ENCODE peak calls at places on chromosomes 2 and 18, in seven cellular contexts. One of them, this sample, is unnamed.

GRCh38 chr2:203675086-203675485 is 31.4 kb upstream of the CD28 start:
- DNase-seq in BJ: no peak
- DNase-seq in glutamatergic neuron: no peak
- DNase-seq in endothelial cell: no peak
- DNase-seq in mesothelial cell of epicardium: no peak
- DNase-seq in astrocyte of the spinal cord: peak
- DNase-seq in IMR-90: peak
- DNase-seq in this sample: no peak

GRCh38 chr2:239429473-239430350 is 28.9 kb upstream of the HDAC4 start:
- DNase-seq in BJ: no peak
- DNase-seq in glutamatergic neuron: no peak
- DNase-seq in endothelial cell: no peak
- DNase-seq in mesothelial cell of epicardium: no peak
- DNase-seq in astrocyte of the spinal cord: no peak
- DNase-seq in IMR-90: peak
- DNase-seq in this sample: no peak

GRCh38 chr2:95267458-95268207 is 6.6 kb upstream of the PROM2 start:
- DNase-seq in BJ: no peak
- DNase-seq in glutamatergic neuron: no peak
- DNase-seq in endothelial cell: no peak
- DNase-seq in mesothelial cell of epicardium: no peak
- DNase-seq in astrocyte of the spinal cord: peak
- DNase-seq in IMR-90: peak
- DNase-seq in this sample: no peak

GRCh38 chr2:173048901-173049661 is 26.6 kb upstream of the MAP3K20 start:
- DNase-seq in BJ: peak
- DNase-seq in glutamatergic neuron: no peak
- DNase-seq in endothelial cell: no peak
- DNase-seq in mesothelial cell of epicardium: no peak
- DNase-seq in astrocyte of the spinal cord: peak
- DNase-seq in IMR-90: peak
- DNase-seq in this sample: peak

GRCh38 chr2:73766994-73767393 is 12.9 kb downstream of the DUSP11 start:
- DNase-seq in BJ: no peak
- DNase-seq in glutamatergic neuron: no peak
- DNase-seq in endothelial cell: no peak
- DNase-seq in mesothelial cell of epicardium: no peak
- DNase-seq in astrocyte of the spinal cord: no peak
- DNase-seq in IMR-90: no peak
- DNase-seq in this sample: no peak

GRCh38 chr2:240733803-240734495 is 42.3 kb downstream of the AQP12A start:
- DNase-seq in BJ: no peak
- DNase-seq in glutamatergic neuron: no peak
- DNase-seq in endothelial cell: peak
- DNase-seq in mesothelial cell of epicardium: no peak
- DNase-seq in astrocyte of the spinal cord: no peak
- DNase-seq in IMR-90: no peak
- DNase-seq in this sample: no peak

GRCh38 chr2:176101216-176101845 is 1.7 kb downstream of the HOXD12 start:
- DNase-seq in BJ: no peak
- DNase-seq in glutamatergic neuron: no peak
- DNase-seq in endothelial cell: no peak
- DNase-seq in mesothelial cell of epicardium: no peak
- DNase-seq in astrocyte of the spinal cord: no peak
- DNase-seq in IMR-90: no peak
- DNase-seq in this sample: no peak

GRCh38 chr2:196697825-196698224 is 58.3 kb downstream of the CCDC150 start:
- DNase-seq in BJ: no peak
- DNase-seq in glutamatergic neuron: no peak
- DNase-seq in endothelial cell: no peak
- DNase-seq in mesothelial cell of epicardium: no peak
- DNase-seq in astrocyte of the spinal cord: no peak
- DNase-seq in IMR-90: no peak
- DNase-seq in this sample: no peak

GRCh38 chr2:187138240-187138639 is 289.3 kb upstream of the ZSWIM2 start:
- DNase-seq in BJ: no peak
- DNase-seq in glutamatergic neuron: peak
- DNase-seq in endothelial cell: peak
- DNase-seq in mesothelial cell of epicardium: no peak
- DNase-seq in astrocyte of the spinal cord: peak
- DNase-seq in IMR-90: peak
- DNase-seq in this sample: peak

GRCh38 chr2:172280820-172281454 is 146.4 kb upstream of the ITGA6 start:
- DNase-seq in BJ: no peak
- DNase-seq in glutamatergic neuron: no peak
- DNase-seq in endothelial cell: no peak
- DNase-seq in mesothelial cell of epicardium: no peak
- DNase-seq in astrocyte of the spinal cord: no peak
- DNase-seq in IMR-90: no peak
- DNase-seq in this sample: no peak

GRCh38 chr18:79626905-79627749 is 52.5 kb upstream of the CTDP1 start:
- DNase-seq in BJ: no peak
- DNase-seq in glutamatergic neuron: no peak
- DNase-seq in endothelial cell: no peak
- DNase-seq in mesothelial cell of epicardium: no peak
- DNase-seq in astrocyte of the spinal cord: no peak
- DNase-seq in IMR-90: no peak
- DNase-seq in this sample: no peak

GRCh38 chr2:230824406-230824978 is 40.2 kb upstream of the ITM2C start:
- DNase-seq in BJ: no peak
- DNase-seq in glutamatergic neuron: peak
- DNase-seq in endothelial cell: peak
- DNase-seq in mesothelial cell of epicardium: no peak
- DNase-seq in astrocyte of the spinal cord: peak
- DNase-seq in IMR-90: peak
- DNase-seq in this sample: peak

GRCh38 chr2:238267341-238267710 is 21.1 kb downstream of the PER2 start:
- DNase-seq in BJ: no peak
- DNase-seq in glutamatergic neuron: no peak
- DNase-seq in endothelial cell: no peak
- DNase-seq in mesothelial cell of epicardium: no peak
- DNase-seq in astrocyte of the spinal cord: no peak
- DNase-seq in IMR-90: peak
- DNase-seq in this sample: no peak

GRCh38 chr18:77339623-77340022 is 90.0 kb downstream of the GALR1 start:
- DNase-seq in BJ: no peak
- DNase-seq in glutamatergic neuron: no peak
- DNase-seq in endothelial cell: no peak
- DNase-seq in mesothelial cell of epicardium: no peak
- DNase-seq in astrocyte of the spinal cord: no peak
- DNase-seq in IMR-90: no peak
- DNase-seq in this sample: no peak

GRCh38 chr2:55364189-55365055 is 55.2 kb downstream of the CCDC88A start:
- DNase-seq in BJ: peak
- DNase-seq in glutamatergic neuron: no peak
- DNase-seq in endothelial cell: no peak
- DNase-seq in mesothelial cell of epicardium: no peak
- DNase-seq in astrocyte of the spinal cord: peak
- DNase-seq in IMR-90: peak
- DNase-seq in this sample: peak

GRCh38 chr2:128536925-128537620 is 218.4 kb upstream of the HS6ST1 start:
- DNase-seq in BJ: peak
- DNase-seq in glutamatergic neuron: no peak
- DNase-seq in endothelial cell: no peak
- DNase-seq in mesothelial cell of epicardium: no peak
- DNase-seq in astrocyte of the spinal cord: peak
- DNase-seq in IMR-90: peak
- DNase-seq in this sample: peak

GRCh38 chr2:149098722-149099121 is 60.2 kb downstream of the LYPD6B start:
- DNase-seq in BJ: peak
- DNase-seq in glutamatergic neuron: no peak
- DNase-seq in endothelial cell: no peak
- DNase-seq in mesothelial cell of epicardium: no peak
- DNase-seq in astrocyte of the spinal cord: peak
- DNase-seq in IMR-90: no peak
- DNase-seq in this sample: peak

GRCh38 chr2:150212722-150213171 is 274.7 kb downstream of the RND3 start:
- DNase-seq in BJ: peak
- DNase-seq in glutamatergic neuron: no peak
- DNase-seq in endothelial cell: no peak
- DNase-seq in mesothelial cell of epicardium: no peak
- DNase-seq in astrocyte of the spinal cord: peak
- DNase-seq in IMR-90: peak
- DNase-seq in this sample: no peak

GRCh38 chr2:226782092-226782713 is 17.4 kb downstream of the IRS1 start:
- DNase-seq in BJ: no peak
- DNase-seq in glutamatergic neuron: no peak
- DNase-seq in endothelial cell: no peak
- DNase-seq in mesothelial cell of epicardium: no peak
- DNase-seq in astrocyte of the spinal cord: peak
- DNase-seq in IMR-90: peak
- DNase-seq in this sample: no peak

GRCh38 chr2:80621661-80622060 is 317.1 kb upstream of the LRRTM1 start:
- DNase-seq in BJ: no peak
- DNase-seq in glutamatergic neuron: no peak
- DNase-seq in endothelial cell: no peak
- DNase-seq in mesothelial cell of epicardium: no peak
- DNase-seq in astrocyte of the spinal cord: no peak
- DNase-seq in IMR-90: no peak
- DNase-seq in this sample: no peak

DNA sequence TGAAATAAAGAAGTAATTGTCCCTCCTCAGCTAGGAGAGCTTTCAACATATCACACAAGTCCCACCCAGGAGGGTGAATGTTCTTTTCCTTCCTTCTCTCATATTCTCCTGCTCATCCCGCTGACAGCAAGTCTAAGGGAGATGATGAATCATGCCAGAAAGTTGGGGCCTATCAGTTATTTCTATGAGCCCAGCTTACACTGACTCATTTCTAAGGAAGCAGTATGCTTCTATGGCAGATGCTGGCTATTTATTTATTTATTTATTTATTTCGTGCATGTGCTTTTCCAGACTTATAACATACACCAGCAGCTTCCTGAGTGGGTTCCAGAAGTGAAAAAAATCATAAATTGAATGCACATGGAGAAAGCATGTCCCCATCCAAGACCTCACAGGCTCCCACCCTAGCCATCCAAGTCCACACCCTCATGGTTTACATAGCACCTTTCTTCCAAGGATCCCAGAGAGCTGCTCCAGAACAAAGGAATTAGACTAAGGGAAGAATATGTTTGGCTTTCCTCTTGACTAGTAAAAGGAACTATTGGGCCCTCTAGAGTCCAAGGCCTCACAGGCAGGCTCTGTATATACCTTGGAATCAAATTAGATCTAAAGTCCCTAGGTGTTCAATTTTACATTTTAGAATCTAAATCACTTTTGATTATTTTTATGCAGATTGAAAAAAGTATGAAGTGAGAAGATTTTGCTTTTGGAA is 1074.2 kb upstream of the ZEB2 start:
- DNase-seq in BJ: peak
- DNase-seq in glutamatergic neuron: no peak
- DNase-seq in endothelial cell: no peak
- DNase-seq in mesothelial cell of epicardium: no peak
- DNase-seq in astrocyte of the spinal cord: peak
- DNase-seq in IMR-90: peak
- DNase-seq in this sample: peak
- TF ChIP-seq CTCF in BJ: peak
- TF ChIP-seq CTCF in glutamatergic neuron: no peak
- TF ChIP-seq CTCF in endothelial cell: no peak
- TF ChIP-seq CTCF in mesothelial cell of epicardium: no peak
- TF ChIP-seq CTCF in astrocyte of the spinal cord: peak
- TF ChIP-seq CTCF in IMR-90: no peak
- TF ChIP-seq CTCF in this sample: no peak

DNA sequence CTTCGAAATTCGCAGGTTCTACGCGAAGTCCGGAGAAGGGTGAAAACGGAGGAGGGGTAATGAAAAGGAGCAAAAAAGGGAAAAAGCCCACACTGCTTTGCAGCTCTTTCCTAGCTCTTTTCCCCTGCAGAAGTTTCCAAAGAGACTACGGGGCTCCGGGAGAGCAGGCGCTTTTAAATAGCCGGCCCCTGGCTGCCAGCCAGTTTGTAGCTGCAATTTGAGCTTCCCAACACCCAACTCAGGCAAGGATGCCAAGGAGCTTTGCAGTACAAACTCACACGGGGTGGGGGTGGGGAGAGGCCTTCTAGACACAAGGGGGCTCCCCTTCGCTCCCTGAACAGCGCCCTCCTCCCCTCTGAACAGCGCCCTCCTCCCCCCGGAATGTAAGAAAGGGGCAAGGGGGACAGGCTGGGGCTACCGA is at the start of gene IGFBP5:
- DNase-seq in BJ: no peak
- DNase-seq in glutamatergic neuron: peak
- DNase-seq in endothelial cell: no peak
- DNase-seq in mesothelial cell of epicardium: peak
- DNase-seq in astrocyte of the spinal cord: peak
- DNase-seq in IMR-90: peak
- DNase-seq in this sample: peak
- TF ChIP-seq CTCF in BJ: peak
- TF ChIP-seq CTCF in glutamatergic neuron: no peak
- TF ChIP-seq CTCF in endothelial cell: no peak
- TF ChIP-seq CTCF in mesothelial cell of epicardium: no peak
- TF ChIP-seq CTCF in astrocyte of the spinal cord: peak
- TF ChIP-seq CTCF in IMR-90: peak
- TF ChIP-seq CTCF in this sample: no peak

GRCh38 chr2:51420521-51420920 is 388.6 kb upstream of the NRXN1 start:
- DNase-seq in BJ: no peak
- DNase-seq in glutamatergic neuron: no peak
- DNase-seq in endothelial cell: no peak
- DNase-seq in mesothelial cell of epicardium: no peak
- DNase-seq in astrocyte of the spinal cord: no peak
- DNase-seq in IMR-90: peak
- DNase-seq in this sample: no peak

DNA sequence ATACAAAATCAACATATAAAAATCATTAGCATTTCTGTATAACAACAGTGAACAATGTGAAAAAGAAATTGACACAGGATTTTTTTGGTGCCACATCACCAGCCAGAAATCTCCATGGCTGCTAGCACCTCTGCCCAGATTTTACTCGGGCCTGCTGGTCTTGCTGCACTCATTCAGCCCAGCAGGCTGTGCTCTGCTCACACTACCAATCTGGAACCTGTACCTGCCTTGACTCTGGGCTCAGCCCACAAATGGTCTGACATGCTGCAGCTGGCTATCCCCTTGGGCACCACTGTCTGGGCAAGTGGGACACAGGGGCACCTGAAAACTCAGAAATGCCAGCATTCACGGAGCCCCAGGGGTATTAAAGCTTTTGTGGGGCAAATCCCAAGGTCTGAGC is 392.5 kb upstream of the NRXN1 start:
- DNase-seq in BJ: no peak
- DNase-seq in glutamatergic neuron: peak
- DNase-seq in endothelial cell: no peak
- DNase-seq in mesothelial cell of epicardium: no peak
- DNase-seq in astrocyte of the spinal cord: no peak
- DNase-seq in IMR-90: no peak
- DNase-seq in this sample: no peak
- TF ChIP-seq CTCF in BJ: no peak
- TF ChIP-seq CTCF in glutamatergic neuron: no peak
- TF ChIP-seq CTCF in endothelial cell: no peak
- TF ChIP-seq CTCF in mesothelial cell of epicardium: no peak
- TF ChIP-seq CTCF in astrocyte of the spinal cord: no peak
- TF ChIP-seq CTCF in IMR-90: peak
- TF ChIP-seq CTCF in this sample: no peak

DNA sequence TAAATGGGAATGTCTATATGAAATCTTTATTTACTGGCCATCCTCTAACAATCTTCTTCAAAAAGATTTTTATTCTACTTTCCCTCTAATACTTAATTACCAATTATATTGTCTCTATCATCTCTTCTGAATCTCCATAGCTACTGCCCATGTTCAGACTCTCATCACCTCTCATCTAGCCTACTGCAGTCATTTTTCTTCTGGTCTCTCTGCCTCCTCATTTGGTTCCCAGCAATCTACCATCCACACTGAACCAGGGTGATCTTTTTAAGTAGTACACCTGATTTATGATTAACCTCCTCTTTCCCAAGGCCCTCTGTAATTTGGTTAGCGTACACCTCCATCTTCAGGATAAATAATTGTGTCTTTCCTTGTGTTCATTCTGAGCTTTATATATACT is 57.6 kb downstream of the NCKAP1 start:
- DNase-seq in BJ: no peak
- DNase-seq in glutamatergic neuron: no peak
- DNase-seq in endothelial cell: no peak
- DNase-seq in mesothelial cell of epicardium: no peak
- DNase-seq in astrocyte of the spinal cord: no peak
- DNase-seq in IMR-90: no peak
- DNase-seq in this sample: no peak
- TF ChIP-seq CTCF in BJ: no peak
- TF ChIP-seq CTCF in glutamatergic neuron: no peak
- TF ChIP-seq CTCF in endothelial cell: no peak
- TF ChIP-seq CTCF in mesothelial cell of epicardium: no peak
- TF ChIP-seq CTCF in astrocyte of the spinal cord: no peak
- TF ChIP-seq CTCF in IMR-90: no peak
- TF ChIP-seq CTCF in this sample: no peak